ENCODE peak calls at places on chromosomes 16 and 17, in seven cellular contexts. E is suprapubic skin, Z is right lobe of liver, F is adrenal gland, T is Peyer's patch, R is ovary, K is prostate gland. Q is an unnamed sample.
A peak's percentile ranks its signal among the peaks of the same experiment; 100 is the strongest.

GRCh38 chr17:14198013-14198412 is 38.6 kb downstream of the CDRT15 start:
- DNase-seq in E (no peak), Z (no peak), F (no peak), T (no peak), R (no peak), K (no peak), Q (no peak)

GRCh38 chr17:27259356-27259755 is 34.6 kb upstream of the WSB1 start:
- DNase-seq in E (no peak), Z (no peak), F (no peak), T (no peak), R (no peak), K (no peak), Q (no peak)

GRCh38 chr17:34581446-34582184 is 2.2 kb downstream of the TMEM132E start:
- DNase-seq in E (no peak), Z (no peak), F (no peak), T (no peak), R (no peak), K (no peak), Q (peak; percentile 37)

GRCh38 chr17:47172698-47173565 is 16.2 kb downstream of the CDC27 start:
- DNase-seq in E (no peak), Z (no peak), F (no peak), T (no peak), R (no peak), K (no peak), Q (no peak)

GRCh38 chr16:76947694-76948093 is 243.3 kb upstream of the MON1B start:
- DNase-seq in E (no peak), Z (no peak), F (no peak), T (no peak), R (no peak), K (no peak), Q (no peak)

GRCh38 chr17:27984816-27985215 is 57.7 kb upstream of the NLK start:
- DNase-seq in E (no peak), Z (no peak), F (peak; percentile 71), T (no peak), R (no peak), K (no peak), Q (no peak)

GRCh38 chr16:30068750-30069574 is 3.4 kb downstream of the ALDOA start:
- DNase-seq in E (no peak), Z (no peak), F (no peak), T (no peak), R (no peak), K (no peak), Q (no peak)

GRCh38 chr17:36525113-36525512 is 9.6 kb downstream of the MYO19 start:
- DNase-seq in E (no peak), Z (no peak), F (no peak), T (no peak), R (no peak), K (no peak), Q (no peak)

GRCh38 chr16:57196753-57197152 is 10.6 kb downstream of the RSPRY1 start:
- DNase-seq in E (no peak), Z (no peak), F (no peak), T (no peak), R (no peak), K (no peak), Q (no peak)

GRCh38 chr17:21041753-21042433 is 918 bp downstream of the USP22 start:
- DNase-seq in E (peak; percentile 92), Z (peak; percentile 90), F (peak; percentile 87), T (peak; percentile 74), R (peak; percentile 87), K (peak; percentile 82), Q (peak; percentile 81)

GRCh38 chr17:8324132-8324531 is 14.1 kb downstream of the ARHGEF15 start:
- DNase-seq in E (no peak), Z (no peak), F (no peak), T (no peak), R (no peak), K (no peak), Q (no peak)

GRCh38 chr16:58026139-58026704 is 668 bp downstream of the MMP15 start:
- DNase-seq in E (no peak), Z (peak; percentile 79), F (peak; percentile 68), T (no peak), R (peak; percentile 55), K (peak; percentile 25), Q (no peak)

GRCh38 chr17:78820841-78821240 is 19.8 kb downstream of the USP36 start:
- DNase-seq in E (no peak), Z (peak; percentile 17), F (no peak), T (no peak), R (no peak), K (no peak), Q (no peak)

GRCh38 chr17:61353211-61353610 is 46.4 kb upstream of the TBX2 start:
- DNase-seq in E (no peak), Z (no peak), F (no peak), T (no peak), R (no peak), K (no peak), Q (no peak)

GRCh38 chr17:2371183-2372130 is 29.4 kb downstream of the MNT start:
- DNase-seq in E (no peak), Z (no peak), F (no peak), T (no peak), R (no peak), K (no peak), Q (no peak)

GRCh38 chr16:82280867-82281266 is 110.8 kb upstream of the MPHOSPH6 start:
- DNase-seq in E (no peak), Z (no peak), F (no peak), T (no peak), R (no peak), K (no peak), Q (no peak)

GRCh38 chr16:49856741-49857330 is 924 bp upstream of the ZNF423 start:
- DNase-seq in E (peak; percentile 87), Z (peak; percentile 81), F (peak; percentile 90), T (no peak), R (peak; percentile 83), K (peak; percentile 69), Q (peak; percentile 57)

GRCh38 chr16:11133344-11133921 is 122.6 kb downstream of the SOCS1 start:
- DNase-seq in E (peak; percentile 88), Z (peak; percentile 67), F (peak; percentile 96), T (peak; percentile 37), R (peak; percentile 66), K (peak; percentile 79), Q (peak; percentile 77)

GRCh38 chr17:4393806-4394205 is 27.3 kb upstream of the UBE2G1 start:
- DNase-seq in E (no peak), Z (no peak), F (no peak), T (no peak), R (no peak), K (peak; percentile 69), Q (peak; percentile 36)

GRCh38 chr17:39225974-39226683 is 384 bp upstream of the STAC2 start:
- DNase-seq in E (no peak), Z (no peak), F (no peak), T (peak; percentile 38), R (peak; percentile 82), K (peak; percentile 50), Q (peak; percentile 95)

GRCh38 chr16:69927056-69927757 is 23.9 kb upstream of the CLEC18A start:
- DNase-seq in E (no peak), Z (no peak), F (peak; percentile 89), T (no peak), R (peak; percentile 89), K (no peak), Q (no peak)

GRCh38 chr16:16045311-16045710 is 95.9 kb downstream of the ABCC1 start:
- DNase-seq in E (no peak), Z (no peak), F (no peak), T (no peak), R (no peak), K (no peak), Q (no peak)
- H3K36me3 ChIP-seq in E (peaks cover 74% of the 10 kb centered on the region), Z (no peaks in the 10 kb centered on the region), F (no peaks in the 10 kb centered on the region), T (no peaks in the 10 kb centered on the region), R (no peaks in the 10 kb centered on the region), K (peaks cover 8% of the 10 kb centered on the region), Q (no peaks in the 10 kb centered on the region)

DNA sequence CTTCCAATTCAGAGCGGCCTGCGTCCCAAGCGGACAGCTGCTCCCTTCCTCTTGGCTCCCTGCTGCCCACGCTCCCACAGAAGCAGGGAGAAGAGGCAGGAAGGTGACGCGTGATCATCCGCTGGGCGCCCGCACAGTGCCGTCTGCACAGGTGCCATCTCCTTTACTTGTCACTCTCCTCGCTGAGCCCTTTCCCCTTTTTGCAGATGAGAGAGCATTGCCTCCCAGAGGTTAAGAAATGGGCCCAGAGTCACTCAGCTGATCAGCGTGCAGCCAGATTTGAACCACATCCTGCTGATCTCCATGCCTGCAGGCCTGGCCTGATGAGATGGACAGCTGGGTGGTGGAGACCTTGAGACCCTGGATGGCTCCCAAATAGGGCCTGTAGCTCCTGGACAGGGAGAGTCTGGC is 299.8 kb downstream of the SEC14L1 start:
- DNase-seq in E (no peak), Z (no peak), F (peak; percentile 75), T (peak; percentile 76), R (no peak), K (no peak), Q (no peak)
- H3K27ac ChIP-seq in E (peak overlapping the region; percentile 48), Z (peak overlapping the region; percentile 40), F (peak overlapping the region; percentile 15), T (peak overlapping the region; percentile 83), R (no peak overlapping the region), K (peak overlapping the region; percentile 43), Q (peak overlapping the region; percentile 54)

DNA sequence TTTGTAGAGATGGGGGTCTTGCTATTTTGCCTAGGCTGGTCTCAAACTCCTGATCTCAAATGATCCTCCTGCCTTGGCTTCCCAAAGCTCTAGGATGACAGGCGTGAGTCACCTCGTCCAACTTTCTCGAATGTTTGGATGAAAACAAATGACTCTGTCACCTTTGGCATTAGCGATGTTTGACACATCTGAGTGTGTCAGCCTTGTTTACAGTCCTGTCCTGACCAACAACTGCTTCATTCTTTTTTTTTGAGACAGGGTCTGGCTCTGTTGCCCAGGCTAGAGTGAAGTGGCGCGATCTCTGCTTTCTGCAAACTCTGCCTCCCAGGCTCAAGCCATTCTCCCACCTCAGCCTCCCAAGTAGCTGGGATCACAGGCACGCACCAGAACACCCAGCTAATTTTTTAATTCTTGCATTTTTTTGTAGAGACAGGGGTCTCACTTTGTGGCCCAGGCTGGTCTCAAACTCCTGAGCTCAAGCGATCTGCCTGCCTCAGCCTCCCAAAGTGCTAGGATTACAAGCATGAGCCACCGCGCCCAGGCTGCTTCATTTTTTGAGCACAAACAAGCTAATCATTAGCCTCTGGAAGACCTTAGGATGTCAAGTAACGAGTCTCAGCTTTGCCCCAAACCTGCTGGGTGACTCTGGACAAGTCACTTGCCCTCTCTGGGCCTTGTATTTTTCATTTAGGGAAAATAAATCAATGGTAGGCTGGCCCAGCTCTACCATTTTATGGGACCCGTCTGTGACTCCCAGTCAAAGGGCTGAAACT is 7.4 kb downstream of the MYH11 start:
- DNase-seq in E (peak; percentile 26), Z (no peak), F (no peak), T (no peak), R (no peak), K (no peak), Q (no peak)
- TF ChIP-seq POLR2A in E (no peak), Z (no peak), F (no peak), T (no peak), R (no peak), K (no peak), Q (no peak)

DNA sequence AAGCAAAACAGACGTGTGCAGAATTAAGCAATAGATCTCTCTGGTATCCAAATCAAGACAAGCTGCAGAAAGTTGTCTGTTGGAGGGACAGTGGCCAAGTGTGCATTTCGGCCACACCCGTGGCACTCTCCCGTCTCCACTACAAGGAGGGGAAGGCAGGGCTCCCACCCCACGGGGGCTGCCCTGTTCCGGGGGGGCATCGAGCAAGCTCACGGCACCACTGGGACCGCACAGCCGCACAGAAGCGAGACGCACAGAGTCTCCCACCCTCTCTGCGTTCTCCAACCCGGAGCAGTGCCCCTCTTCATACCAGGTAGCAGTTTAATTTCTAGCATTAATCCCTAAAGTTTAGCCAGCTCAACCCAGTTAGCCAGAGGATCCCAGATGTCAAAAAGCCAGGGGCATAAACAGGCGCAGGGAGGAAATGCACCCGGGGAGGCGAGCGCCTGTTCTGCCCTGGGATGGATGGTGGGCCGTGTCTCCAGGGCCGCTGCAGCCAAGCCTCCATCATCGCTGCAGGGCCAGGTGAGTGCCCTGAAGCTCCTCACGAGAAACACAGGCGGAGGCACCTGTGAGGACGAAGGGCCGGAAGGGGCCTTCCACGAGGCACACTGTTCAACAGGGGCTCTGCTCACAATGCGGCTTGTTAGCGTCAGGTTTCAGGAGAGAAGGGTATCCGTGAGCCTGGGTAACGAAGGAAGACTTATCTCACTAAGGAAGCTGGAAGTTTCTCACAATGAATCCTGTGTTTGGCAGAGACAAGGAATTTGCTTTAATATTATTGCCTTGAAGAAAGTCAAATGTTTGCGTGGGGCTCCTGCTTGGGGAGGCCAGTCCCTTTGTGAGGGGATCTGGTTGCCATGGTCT is 42.1 kb upstream of the METRNL start:
- DNase-seq in E (no peak), Z (no peak), F (peak; percentile 30), T (no peak), R (no peak), K (no peak), Q (no peak)
- H3K36me3 ChIP-seq in E (peaks cover 15% of the 10 kb centered on the region), Z (no peaks in the 10 kb centered on the region), F (no peaks in the 10 kb centered on the region), T (no peaks in the 10 kb centered on the region), R (no peaks in the 10 kb centered on the region), K (no peaks in the 10 kb centered on the region), Q (no peaks in the 10 kb centered on the region)